ENCODE peak calls at places on chromosome 1, in seven cellular contexts. M is PC-3, S is Peyer's patch, Q is AG09309, G is transverse colon, T is bronchial epithelial cell, D is lung. R is an unnamed sample.
A peak's percentile ranks its signal among the peaks of the same experiment; 100 is the strongest.

GRCh38 chr1:63368131-63368530 is 704 bp downstream of the ALG6 start:
- DNase-seq in G (no peak), D (no peak), M (no peak), Q (no peak), T (peak; percentile 4), S (no peak), R (no peak)

GRCh38 chr1:2540816-2541492 is 10.9 kb upstream of the HES5 start:
- DNase-seq in Q (no peak), D (no peak), S (no peak), T (no peak), G (no peak), M (no peak), R (no peak)

GRCh38 chr1:92993581-92993980 is 32.3 kb upstream of the DIPK1A start:
- DNase-seq in S (no peak), D (no peak), G (no peak), Q (no peak), T (no peak), M (no peak), R (peak; percentile 65)

GRCh38 chr1:114154146-114154962 is 685 bp upstream of the SYT6 start:
- DNase-seq in G (no peak), T (no peak), D (no peak), M (no peak), Q (no peak), S (no peak), R (no peak)

GRCh38 chr1:17306921-17307320 is 1.1 kb upstream of the PADI4 start:
- DNase-seq in S (no peak), G (no peak), T (no peak), D (no peak), Q (no peak), M (no peak), R (no peak)

GRCh38 chr1:101005871-101006270 is 19.7 kb downstream of the DPH5 start:
- DNase-seq in M (no peak), Q (no peak), D (no peak), S (no peak), T (no peak), G (no peak), R (no peak)

GRCh38 chr1:210598135-210598652 is 269.5 kb downstream of the HHAT start:
- DNase-seq in D (peak; percentile 45), T (peak; percentile 75), G (peak; percentile 43), Q (peak; percentile 93), S (peak; percentile 61), M (peak; percentile 90), R (peak; percentile 68)

GRCh38 chr1:200226268-200226968 is 183.4 kb downstream of the ZNF281 start:
- DNase-seq in M (no peak), Q (no peak), G (no peak), T (no peak), D (no peak), S (no peak), R (no peak)

GRCh38 chr1:88935522-88936222 is 44.3 kb upstream of the GTF2B start:
- DNase-seq in G (no peak), Q (peak; percentile 11), M (peak; percentile 51), S (no peak), D (no peak), T (peak; percentile 39), R (no peak)

GRCh38 chr1:212977781-212978645 is 27.7 kb downstream of the VASH2 start:
- DNase-seq in Q (no peak), M (no peak), D (no peak), S (no peak), G (no peak), T (no peak), R (peak; percentile 47)

GRCh38 chr1:211323156-211324063 is 3.2 kb upstream of the TRAF5 start:
- DNase-seq in M (peak; percentile 76), S (peak; percentile 89), D (no peak), G (peak; percentile 68), Q (no peak), T (peak; percentile 66), R (peak; percentile 68)

GRCh38 chr1:29125237-29125641 is 1.5 kb upstream of the TMEM200B start:
- DNase-seq in M (no peak), G (no peak), D (no peak), T (no peak), Q (no peak), S (no peak), R (peak; percentile 58)
- H3K4me3 ChIP-seq in M (no peak overlapping the region), G (peak overlapping the region; percentile 67), D (no peak overlapping the region), T (no peak overlapping the region), Q (peak overlapping the region; percentile 83), S (peak overlapping the region; percentile 67), R (peak overlapping the region; percentile 74)

DNA sequence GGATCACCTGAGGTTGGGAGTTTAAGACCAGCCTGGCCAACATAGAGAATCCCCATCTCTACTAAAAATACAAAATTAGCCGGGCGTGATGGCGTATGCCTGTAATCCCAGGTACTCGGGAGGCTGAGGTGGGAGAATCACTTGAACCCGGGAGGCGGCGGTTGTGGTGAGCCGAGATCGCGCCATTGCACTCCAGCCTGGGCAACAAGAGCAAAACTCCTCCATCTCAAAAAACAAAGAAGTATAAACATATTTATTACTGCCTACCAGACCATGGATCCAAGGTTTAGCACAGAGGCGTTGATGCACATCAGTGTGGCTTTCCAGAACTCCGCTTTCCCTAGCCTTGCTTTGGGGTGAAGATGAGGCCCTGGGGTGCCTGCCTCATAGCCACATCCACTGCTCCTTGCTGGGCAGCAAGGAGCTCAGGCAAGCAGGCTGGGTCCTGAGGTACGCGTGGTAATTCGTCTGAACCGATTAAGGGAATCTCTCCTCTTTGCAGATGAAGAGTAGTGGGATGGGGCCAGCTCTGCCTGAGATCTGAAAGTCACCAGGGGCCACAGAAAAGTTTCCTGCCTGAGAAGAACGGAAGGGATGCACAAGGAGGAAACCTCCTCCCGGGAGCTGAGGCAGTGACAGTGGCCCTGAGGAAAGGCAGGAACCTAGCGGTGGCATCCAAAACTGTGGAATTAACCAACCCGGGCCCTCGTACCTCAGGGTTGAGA is 52.3 kb upstream of the LBR start:
- DNase-seq in G (no peak), S (no peak), Q (no peak), M (no peak), T (no peak), D (no peak), R (no peak)
- H3K4me3 ChIP-seq in G (no peak overlapping the region), S (no peak overlapping the region), Q (no peak overlapping the region), M (no peak overlapping the region), T (no peak overlapping the region), D (no peak overlapping the region), R (no peak overlapping the region)

GRCh38 chr1:43303477-43304286 is 2.9 kb downstream of the TIE1 start:
- DNase-seq in D (no peak), M (no peak), S (no peak), G (peak; percentile 11), T (no peak), Q (no peak), R (no peak)

GRCh38 chr1:43305461-43305860 is 4.7 kb downstream of the TIE1 start:
- DNase-seq in Q (no peak), D (no peak), S (no peak), T (no peak), M (no peak), G (peak; percentile 7), R (no peak)

GRCh38 chr1:43305926-43306687 is 5.3 kb downstream of the TIE1 start:
- DNase-seq in G (no peak), M (no peak), Q (no peak), T (no peak), S (no peak), D (no peak), R (no peak)

GRCh38 chr1:43304287-43304615 is 3.5 kb downstream of the TIE1 start:
- DNase-seq in M (no peak), Q (no peak), G (no peak), T (no peak), D (no peak), S (no peak), R (no peak)

GRCh38 chr1:43304771-43305300 is 4.1 kb downstream of the TIE1 start:
- DNase-seq in Q (no peak), T (no peak), S (no peak), M (no peak), G (no peak), D (no peak), R (no peak)
- H3K4me3 ChIP-seq in Q (no peak overlapping the region), T (no peak overlapping the region), S (no peak overlapping the region), M (no peak overlapping the region), G (no peak overlapping the region), D (no peak overlapping the region), R (no peak overlapping the region)

DNA sequence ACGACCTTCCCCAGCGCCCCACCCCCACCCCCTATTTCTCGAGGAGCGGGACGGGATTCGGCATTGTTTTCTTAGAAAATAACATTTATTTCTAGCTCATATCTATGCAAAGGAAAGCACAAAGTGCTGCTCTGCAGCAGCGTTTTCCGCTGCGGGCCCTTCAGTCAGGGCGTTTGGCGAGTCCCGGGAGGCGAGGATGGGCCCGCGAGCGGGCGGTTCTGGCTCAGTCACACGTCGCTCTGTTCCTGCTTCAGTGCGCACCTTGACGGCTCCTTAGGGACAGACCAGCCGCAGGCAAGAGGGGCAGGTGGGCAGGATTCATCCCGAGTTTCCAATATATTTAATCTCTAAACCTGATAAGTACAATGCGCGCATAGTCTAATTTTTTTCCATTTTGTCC is 5.8 kb downstream of the DMRTA2 start:
- DNase-seq in M (no peak), D (no peak), Q (no peak), S (no peak), T (no peak), G (no peak), R (no peak)
- H3K4me3 ChIP-seq in M (no peak overlapping the region), D (no peak overlapping the region), Q (no peak overlapping the region), S (no peak overlapping the region), T (no peak overlapping the region), G (no peak overlapping the region), R (no peak overlapping the region)

DNA sequence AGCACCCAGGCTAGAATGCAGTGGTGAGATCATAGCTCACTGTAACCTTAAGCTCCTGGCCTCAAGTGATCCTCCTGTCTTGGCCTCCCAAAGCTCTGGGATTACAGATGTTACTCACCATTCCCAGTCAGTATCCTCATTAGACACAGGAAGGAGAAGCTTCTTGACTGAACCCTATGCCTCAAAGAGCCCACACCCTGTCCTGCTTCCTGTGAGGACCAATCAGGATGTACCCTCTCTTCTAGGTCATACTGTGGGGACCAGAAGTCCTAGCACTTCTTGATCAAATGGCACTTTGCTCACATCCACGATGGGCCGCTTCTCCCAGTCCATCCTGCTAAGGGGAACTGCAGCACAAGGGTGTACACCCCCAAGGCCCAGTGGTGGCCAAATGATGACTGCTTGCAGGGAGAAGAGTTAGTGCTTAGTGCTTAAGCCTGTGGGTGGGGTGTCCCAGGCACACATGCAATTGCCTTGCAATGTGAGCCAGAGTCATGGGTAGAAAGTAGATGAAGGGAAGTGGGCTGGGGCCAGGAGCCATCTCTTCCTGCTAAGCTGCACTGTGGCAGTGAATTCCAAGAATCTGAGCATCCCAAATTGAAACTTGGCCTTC is 9.8 kb downstream of the CD34 start:
- DNase-seq in Q (no peak), S (no peak), G (no peak), T (no peak), D (no peak), M (no peak), R (no peak)
- H3K4me3 ChIP-seq in Q (no peak overlapping the region), S (no peak overlapping the region), G (no peak overlapping the region), T (no peak overlapping the region), D (no peak overlapping the region), M (no peak overlapping the region), R (no peak overlapping the region)

GRCh38 chr1:76868916-76869315 is 1.6 kb downstream of the ST6GALNAC5 start:
- DNase-seq in D (no peak), G (no peak), Q (no peak), S (no peak), T (no peak), M (no peak), R (no peak)
- H3K4me3 ChIP-seq in D (peak overlapping the region; percentile 54), G (peak overlapping the region; percentile 50), Q (peak overlapping the region; percentile 71), S (no peak overlapping the region), T (no peak overlapping the region), M (no peak overlapping the region), R (no peak overlapping the region)

DNA sequence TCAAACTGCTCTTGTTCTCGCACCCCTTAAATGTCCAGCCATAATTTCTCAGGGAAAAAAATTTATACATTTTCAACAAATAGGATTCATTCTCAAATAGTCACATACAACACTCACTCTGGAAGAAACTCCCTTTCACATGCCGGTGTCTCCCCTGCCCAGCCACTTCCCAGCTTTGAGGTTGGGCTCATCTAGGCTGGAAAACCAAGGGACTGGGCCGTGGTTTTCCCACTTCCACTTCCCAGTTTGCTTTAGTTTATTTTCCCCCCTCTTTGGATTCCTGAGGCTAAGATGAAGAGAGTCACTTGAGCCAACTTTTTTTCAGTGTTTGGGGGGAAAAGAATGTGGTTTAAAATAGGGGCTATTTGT is 522 bp upstream of the IPO9 start:
- DNase-seq in G (no peak), T (no peak), M (no peak), S (no peak), D (no peak), Q (no peak), R (peak; percentile 46)
- H3K4me3 ChIP-seq in G (peak overlapping the region; percentile 90), T (no peak overlapping the region), M (peak overlapping the region; percentile 99), S (no peak overlapping the region), D (no peak overlapping the region), Q (peak overlapping the region; percentile 12), R (peak overlapping the region; percentile 99)

R was measured in SJCRH30.